ENCODE peak calls at places on chromosomes 12 and 14, in seven cellular contexts. One of them, this sample, is unnamed.

GRCh38 chr14:94164685-94165431 is 9.3 kb upstream of the PPP4R4 start:
- DNase-seq in upper lobe of right lung: peak; percentile 59
- DNase-seq in heart right ventricle: no peak
- DNase-seq in tibial artery: no peak
- DNase-seq in fibroblast of lung: no peak
- DNase-seq in PC-3: no peak
- DNase-seq in mucosa of descending colon: no peak
- DNase-seq in this sample: no peak

GRCh38 chr12:109625131-109625559 is 51.6 kb downstream of the MVK start:
- DNase-seq in PC-3: peak; percentile 62
- DNase-seq in mucosa of descending colon: no peak
- DNase-seq in fibroblast of lung: peak; percentile 40
- DNase-seq in tibial artery: no peak
- DNase-seq in heart right ventricle: no peak
- DNase-seq in upper lobe of right lung: no peak
- DNase-seq in this sample: peak; percentile 13

GRCh38 chr12:110141389-110141788 is 17.2 kb downstream of the IFT81 start:
- DNase-seq in upper lobe of right lung: no peak
- DNase-seq in mucosa of descending colon: no peak
- DNase-seq in tibial artery: peak; percentile 80
- DNase-seq in fibroblast of lung: peak; percentile 14
- DNase-seq in heart right ventricle: peak; percentile 32
- DNase-seq in PC-3: no peak
- DNase-seq in this sample: peak; percentile 82

GRCh38 chr12:126588586-126589249 is 1523.5 kb downstream of the AACS start:
- DNase-seq in upper lobe of right lung: no peak
- DNase-seq in tibial artery: no peak
- DNase-seq in mucosa of descending colon: no peak
- DNase-seq in heart right ventricle: no peak
- DNase-seq in fibroblast of lung: peak; percentile 88
- DNase-seq in PC-3: peak; percentile 18
- DNase-seq in this sample: no peak

GRCh38 chr14:77375164-77375950 is 1.5 kb downstream of the TMED8 start:
- DNase-seq in upper lobe of right lung: no peak
- DNase-seq in PC-3: no peak
- DNase-seq in mucosa of descending colon: no peak
- DNase-seq in heart right ventricle: no peak
- DNase-seq in fibroblast of lung: no peak
- DNase-seq in tibial artery: no peak
- DNase-seq in this sample: no peak

GRCh38 chr14:20855652-20856291 is 35.4 kb upstream of the RNASE3 start:
- DNase-seq in fibroblast of lung: peak; percentile 53
- DNase-seq in PC-3: peak; percentile 87
- DNase-seq in mucosa of descending colon: peak; percentile 41
- DNase-seq in tibial artery: peak; percentile 40
- DNase-seq in heart right ventricle: no peak
- DNase-seq in upper lobe of right lung: no peak
- DNase-seq in this sample: peak; percentile 81

GRCh38 chr14:76908834-76909233 is 82.6 kb downstream of the LRRC74A start:
- DNase-seq in tibial artery: no peak
- DNase-seq in mucosa of descending colon: no peak
- DNase-seq in fibroblast of lung: no peak
- DNase-seq in heart right ventricle: no peak
- DNase-seq in upper lobe of right lung: no peak
- DNase-seq in PC-3: no peak
- DNase-seq in this sample: no peak

GRCh38 chr14:76968621-76969063 is 59.9 kb downstream of the IRF2BPL start:
- DNase-seq in mucosa of descending colon: no peak
- DNase-seq in tibial artery: no peak
- DNase-seq in fibroblast of lung: no peak
- DNase-seq in heart right ventricle: no peak
- DNase-seq in upper lobe of right lung: no peak
- DNase-seq in PC-3: no peak
- DNase-seq in this sample: no peak

GRCh38 chr12:46362895-46363581 is 9.5 kb downstream of the SLC38A2 start:
- DNase-seq in mucosa of descending colon: no peak
- DNase-seq in heart right ventricle: no peak
- DNase-seq in tibial artery: no peak
- DNase-seq in fibroblast of lung: no peak
- DNase-seq in upper lobe of right lung: no peak
- DNase-seq in PC-3: no peak
- DNase-seq in this sample: peak; percentile 59

GRCh38 chr14:104140213-104140462 is 1.8 kb downstream of the KIF26A start:
- DNase-seq in mucosa of descending colon: peak; percentile 32
- DNase-seq in PC-3: no peak
- DNase-seq in fibroblast of lung: no peak
- DNase-seq in upper lobe of right lung: peak; percentile 57
- DNase-seq in heart right ventricle: peak; percentile 22
- DNase-seq in tibial artery: no peak
- DNase-seq in this sample: no peak

GRCh38 chr12:54759751-54760150 is 94.6 kb upstream of the MUCL1 start:
- DNase-seq in fibroblast of lung: no peak
- DNase-seq in tibial artery: no peak
- DNase-seq in mucosa of descending colon: no peak
- DNase-seq in heart right ventricle: no peak
- DNase-seq in PC-3: peak; percentile 73
- DNase-seq in upper lobe of right lung: no peak
- DNase-seq in this sample: peak; percentile 26

GRCh38 chr12:57521475-57522018 is 1.1 kb upstream of the MBD6 start:
- DNase-seq in heart right ventricle: peak; percentile 46
- DNase-seq in PC-3: no peak
- DNase-seq in fibroblast of lung: peak; percentile 59
- DNase-seq in upper lobe of right lung: peak; percentile 77
- DNase-seq in mucosa of descending colon: peak; percentile 70
- DNase-seq in tibial artery: peak; percentile 50
- DNase-seq in this sample: no peak
- H3K4me3 ChIP-seq in heart right ventricle: peak overlapping the region; percentile 70
- H3K4me3 ChIP-seq in PC-3: peak overlapping the region; percentile 65
- H3K4me3 ChIP-seq in fibroblast of lung: peak overlapping the region; percentile 68
- H3K4me3 ChIP-seq in upper lobe of right lung: peak overlapping the region; percentile 74
- H3K4me3 ChIP-seq in mucosa of descending colon: no peak overlapping the region
- H3K4me3 ChIP-seq in tibial artery: peak overlapping the region; percentile 87
- H3K4me3 ChIP-seq in this sample: no peak overlapping the region

GRCh38 chr14:24372701-24373416 is 4.9 kb downstream of the NFATC4 start:
- DNase-seq in upper lobe of right lung: no peak
- DNase-seq in mucosa of descending colon: no peak
- DNase-seq in PC-3: no peak
- DNase-seq in tibial artery: no peak
- DNase-seq in fibroblast of lung: no peak
- DNase-seq in heart right ventricle: peak; percentile 71
- DNase-seq in this sample: peak; percentile 67
- H3K4me3 ChIP-seq in upper lobe of right lung: no peak overlapping the region
- H3K4me3 ChIP-seq in mucosa of descending colon: no peak overlapping the region
- H3K4me3 ChIP-seq in PC-3: no peak overlapping the region
- H3K4me3 ChIP-seq in tibial artery: no peak overlapping the region
- H3K4me3 ChIP-seq in fibroblast of lung: no peak overlapping the region
- H3K4me3 ChIP-seq in heart right ventricle: no peak overlapping the region
- H3K4me3 ChIP-seq in this sample: no peak overlapping the region

DNA sequence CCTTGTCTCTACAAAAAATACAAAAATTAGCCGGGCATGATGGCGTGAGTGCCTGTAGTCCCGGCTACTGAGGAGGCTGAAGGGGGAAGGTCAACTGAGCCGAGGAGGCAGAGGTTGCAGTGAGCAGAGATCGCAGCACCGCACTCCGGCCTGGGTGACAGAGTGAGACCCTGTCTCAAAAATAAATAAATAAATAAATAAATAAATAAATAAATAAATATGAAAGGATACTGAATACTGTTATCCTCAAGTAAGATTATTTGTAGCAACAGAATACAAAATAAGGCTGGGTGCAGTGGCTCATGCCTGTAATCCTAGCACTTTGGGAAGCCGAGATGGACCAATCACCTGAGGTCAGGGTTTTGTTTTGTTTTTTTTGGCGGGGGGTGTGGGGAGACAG is 1.9 kb downstream of the RNF41 start:
- DNase-seq in PC-3: no peak
- DNase-seq in fibroblast of lung: no peak
- DNase-seq in tibial artery: no peak
- DNase-seq in heart right ventricle: no peak
- DNase-seq in upper lobe of right lung: no peak
- DNase-seq in mucosa of descending colon: no peak
- DNase-seq in this sample: no peak
- H3K4me3 ChIP-seq in PC-3: peak overlapping the region; percentile 90
- H3K4me3 ChIP-seq in fibroblast of lung: peak overlapping the region; percentile 87
- H3K4me3 ChIP-seq in tibial artery: peak overlapping the region; percentile 84
- H3K4me3 ChIP-seq in heart right ventricle: no peak overlapping the region
- H3K4me3 ChIP-seq in upper lobe of right lung: no peak overlapping the region
- H3K4me3 ChIP-seq in mucosa of descending colon: no peak overlapping the region
- H3K4me3 ChIP-seq in this sample: no peak overlapping the region

DNA sequence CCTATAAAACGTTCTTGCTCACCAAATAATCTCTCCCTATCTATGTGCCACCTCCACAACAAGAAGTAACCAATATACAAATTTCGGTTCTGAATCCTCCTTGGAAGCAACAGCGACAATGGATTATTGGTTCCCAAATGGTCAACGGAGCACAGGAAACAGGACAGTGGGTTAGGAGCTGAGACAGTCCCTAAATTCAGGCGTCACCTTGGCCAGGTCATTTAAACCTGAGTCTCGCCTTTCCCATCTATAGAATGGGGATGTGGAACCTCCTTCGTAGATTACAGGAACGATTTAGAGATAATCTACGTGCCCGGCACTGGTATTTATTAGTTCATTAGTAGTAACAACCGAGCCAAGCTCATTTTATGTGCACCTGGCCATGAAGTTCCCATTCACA is 1.1 kb downstream of the NT5DC3 start:
- DNase-seq in fibroblast of lung: no peak
- DNase-seq in upper lobe of right lung: no peak
- DNase-seq in heart right ventricle: no peak
- DNase-seq in tibial artery: no peak
- DNase-seq in mucosa of descending colon: no peak
- DNase-seq in PC-3: no peak
- DNase-seq in this sample: no peak
- H3K4me3 ChIP-seq in fibroblast of lung: peak overlapping the region; percentile 70
- H3K4me3 ChIP-seq in upper lobe of right lung: peak overlapping the region; percentile 82
- H3K4me3 ChIP-seq in heart right ventricle: peak overlapping the region; percentile 77
- H3K4me3 ChIP-seq in tibial artery: peak overlapping the region; percentile 87
- H3K4me3 ChIP-seq in mucosa of descending colon: no peak overlapping the region
- H3K4me3 ChIP-seq in PC-3: peak overlapping the region; percentile 93
- H3K4me3 ChIP-seq in this sample: peak overlapping the region; percentile 75

GRCh38 chr14:100827140-100827517 is 1.2 kb downstream of the MEG3 start:
- DNase-seq in PC-3: no peak
- DNase-seq in tibial artery: no peak
- DNase-seq in fibroblast of lung: peak; percentile 33
- DNase-seq in heart right ventricle: no peak
- DNase-seq in mucosa of descending colon: no peak
- DNase-seq in upper lobe of right lung: no peak
- DNase-seq in this sample: peak; percentile 25
- H3K4me3 ChIP-seq in PC-3: no peak overlapping the region
- H3K4me3 ChIP-seq in tibial artery: peak overlapping the region; percentile 49
- H3K4me3 ChIP-seq in fibroblast of lung: peak overlapping the region; percentile 84
- H3K4me3 ChIP-seq in heart right ventricle: peak overlapping the region; percentile 50
- H3K4me3 ChIP-seq in mucosa of descending colon: no peak overlapping the region
- H3K4me3 ChIP-seq in upper lobe of right lung: peak overlapping the region; percentile 29
- H3K4me3 ChIP-seq in this sample: peak overlapping the region; percentile 82

DNA sequence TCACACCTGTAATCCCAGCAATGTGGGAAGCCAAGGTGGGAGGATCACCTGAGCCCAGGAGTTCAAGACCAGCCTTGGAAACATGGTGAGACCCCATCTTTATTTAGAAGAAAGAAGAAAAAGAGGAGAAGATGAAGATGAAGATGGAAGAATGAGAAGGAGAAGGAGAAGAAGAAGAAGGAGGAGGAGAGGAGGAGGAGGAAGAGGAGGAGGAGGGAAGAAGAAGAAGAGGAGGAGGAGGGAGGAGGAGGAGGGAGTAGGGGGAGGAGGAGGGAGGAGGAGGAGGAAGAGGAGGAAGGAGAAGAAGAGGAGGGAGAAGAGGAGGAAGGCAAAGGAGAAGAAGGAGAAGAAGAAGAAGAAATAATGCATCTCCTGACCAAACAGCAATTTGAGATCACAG is 9.0 kb upstream of the KRT1 start:
- DNase-seq in heart right ventricle: no peak
- DNase-seq in fibroblast of lung: no peak
- DNase-seq in mucosa of descending colon: no peak
- DNase-seq in PC-3: no peak
- DNase-seq in upper lobe of right lung: no peak
- DNase-seq in tibial artery: no peak
- DNase-seq in this sample: no peak
- H3K4me3 ChIP-seq in heart right ventricle: no peak overlapping the region
- H3K4me3 ChIP-seq in fibroblast of lung: no peak overlapping the region
- H3K4me3 ChIP-seq in mucosa of descending colon: no peak overlapping the region
- H3K4me3 ChIP-seq in PC-3: no peak overlapping the region
- H3K4me3 ChIP-seq in upper lobe of right lung: no peak overlapping the region
- H3K4me3 ChIP-seq in tibial artery: no peak overlapping the region
- H3K4me3 ChIP-seq in this sample: no peak overlapping the region